ENCODE peak calls at places on chromosomes 12 and 14, in four cellular contexts. R is uterus, P is HCT116, A is A549. S is an unnamed sample.

GRCh38 chr12:104682790-104683279 is 226.1 kb downstream of the CHST11 start:
- DNase-seq in A (no peak), P (no peak), R (no peak), S (no peak)

GRCh38 chr14:20719777-20720176 is 25.9 kb upstream of the EDDM3A start:
- DNase-seq in P (no peak), R (no peak), A (no peak), S (no peak)

GRCh38 chr14:88554458-88555286 is at the start of gene PTPN21:
- DNase-seq in P (no peak), A (peak), R (peak), S (peak)

GRCh38 chr14:92951912-92952471 is 29.0 kb downstream of the CHGA start:
- DNase-seq in R (peak), P (peak), A (peak), S (peak)

GRCh38 chr12:45234134-45234865 is 18.4 kb downstream of the ANO6 start:
- DNase-seq in P (peak), A (peak), R (peak), S (no peak)

GRCh38 chr14:96586056-96586455 is 83.9 kb downstream of the PAPOLA start:
- DNase-seq in A (no peak), P (no peak), R (no peak), S (no peak)

GRCh38 chr14:52073251-52073650 is 4.4 kb upstream of the NID2 start:
- DNase-seq in P (no peak), R (no peak), A (no peak), S (no peak)

GRCh38 chr12:90174198-90174510 is 465.5 kb upstream of the ATP2B1 start:
- DNase-seq in P (peak), R (no peak), A (no peak), S (no peak)

GRCh38 chr14:92846162-92846897 is 52.2 kb downstream of the GOLGA5 start:
- DNase-seq in R (no peak), P (peak), A (no peak), S (no peak)

GRCh38 chr12:22687677-22688076 is 62.7 kb downstream of the ETNK1 start:
- DNase-seq in P (no peak), A (no peak), R (no peak), S (no peak)

GRCh38 chr12:32395031-32395430 is 4.3 kb upstream of the FGD4 start:
- DNase-seq in P (no peak), R (no peak), A (no peak), S (no peak)

GRCh38 chr12:29741342-29742241 is 42.1 kb downstream of the TMTC1 start:
- DNase-seq in A (no peak), R (no peak), P (no peak), S (no peak)

GRCh38 chr12:9932270-9932669 is at the start of gene CLEC2A:
- DNase-seq in P (no peak), A (no peak), R (no peak), S (no peak)

GRCh38 chr12:9925746-9926393 is 6.3 kb downstream of the CLEC2A start:
- DNase-seq in P (peak), R (no peak), A (peak), S (no peak)

GRCh38 chr12:9931245-9931644 is 925 bp downstream of the CLEC2A start:
- DNase-seq in P (no peak), A (no peak), R (no peak), S (no peak)

GRCh38 chr12:9926876-9927275 is 5.3 kb downstream of the CLEC2A start:
- DNase-seq in R (no peak), P (no peak), A (no peak), S (no peak)

GRCh38 chr12:9928607-9929006 is 3.6 kb downstream of the CLEC2A start:
- DNase-seq in A (no peak), P (no peak), R (no peak), S (no peak)
- H3K4me3 ChIP-seq in A (no peak), P (no peak), R (no peak), S (no peak)

DNA sequence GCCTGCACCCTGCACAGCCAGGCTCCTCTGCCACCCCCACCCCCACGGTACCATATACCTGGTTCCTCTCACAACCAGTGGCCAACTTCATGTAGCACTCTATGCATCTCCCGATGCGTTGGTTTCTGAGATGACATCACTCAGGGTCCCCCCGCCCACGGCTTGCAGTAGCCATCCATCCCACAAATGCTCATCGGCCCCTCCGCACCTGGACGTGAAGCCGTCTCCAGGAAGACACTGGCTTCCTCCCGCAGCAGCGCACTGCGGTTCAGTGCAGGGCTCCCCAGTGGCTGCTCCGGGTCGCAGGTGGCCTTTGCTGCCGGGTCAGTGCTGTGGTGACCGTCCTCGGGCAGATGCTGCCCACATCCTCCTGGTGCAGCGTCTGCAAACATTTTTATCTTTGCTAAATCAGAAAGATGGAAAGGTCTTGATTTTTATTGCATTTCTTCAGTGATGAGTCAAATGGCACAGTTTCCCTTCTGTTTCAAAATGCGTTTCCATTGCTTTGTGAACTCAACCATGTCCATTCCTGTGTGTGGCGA is 27.5 kb upstream of the MMP17 start:
- DNase-seq in P (no peak), R (no peak), A (no peak), S (no peak)
- TF ChIP-seq POLR2A in P (no peak), R (no peak), A (no peak), S (no peak)

DNA sequence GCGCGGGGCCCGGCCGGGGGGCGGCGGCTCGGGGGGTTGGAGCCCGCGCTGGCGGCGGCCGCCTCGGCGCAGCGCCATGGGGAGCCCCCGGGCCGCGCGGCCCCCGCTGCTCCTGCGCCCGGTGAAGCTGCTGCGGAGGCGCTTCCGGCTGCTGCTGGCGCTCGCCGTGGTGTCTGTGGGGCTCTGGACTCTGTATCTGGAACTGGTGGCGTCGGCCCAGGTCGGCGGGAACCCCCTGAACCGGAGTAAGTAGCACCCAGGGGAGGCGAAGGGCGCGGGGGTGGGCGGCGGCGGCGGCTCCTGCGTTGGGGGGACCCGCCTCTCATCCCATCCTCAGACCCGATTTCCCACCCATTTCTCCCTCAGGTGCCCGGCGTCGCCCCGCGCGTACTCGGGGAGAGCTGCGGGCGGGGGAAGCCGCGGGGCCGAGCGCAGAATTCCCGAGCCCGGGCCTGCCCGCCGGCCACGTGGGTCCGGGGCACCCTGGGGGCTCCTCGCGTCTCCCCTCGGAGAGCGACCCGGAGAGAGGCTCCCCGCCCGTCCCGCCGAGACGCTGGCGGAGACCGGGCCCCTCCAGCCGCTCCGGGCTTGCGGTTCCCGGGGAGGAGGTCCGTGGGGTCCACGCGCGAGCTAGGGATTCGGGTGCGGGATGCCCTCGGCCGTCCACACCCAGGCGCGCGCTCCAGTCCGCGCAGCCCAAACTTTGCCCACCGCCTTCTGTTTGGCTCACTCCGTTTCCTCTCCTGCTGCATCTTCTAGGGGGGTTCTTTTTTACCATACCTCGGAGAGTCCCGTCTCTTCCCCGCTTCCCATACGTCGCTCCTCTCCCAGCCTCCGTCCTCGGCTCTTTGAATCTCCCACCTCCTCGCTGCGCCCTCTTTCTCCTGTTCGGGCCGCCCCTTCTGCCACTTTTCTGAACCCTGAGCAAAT is 827 bp downstream of the B4GALNT3 start:
- DNase-seq in A (no peak), R (peak), P (no peak), S (no peak)
- H3K4me3 ChIP-seq in A (peak), R (peak), P (peak), S (peak)

GRCh38 chr12:19671695-19672094 is 232.4 kb downstream of the AEBP2 start:
- DNase-seq in R (no peak), A (no peak), P (no peak), S (no peak)

GRCh38 chr12:19674437-19674836 is 235.1 kb downstream of the AEBP2 start:
- DNase-seq in R (no peak), P (no peak), A (no peak), S (no peak)

GRCh38 chr12:19665105-19665900 is 226.0 kb downstream of the AEBP2 start:
- DNase-seq in P (no peak), R (no peak), A (no peak), S (no peak)

GRCh38 chr12:19666070-19666469 is 226.8 kb downstream of the AEBP2 start:
- DNase-seq in R (no peak), A (no peak), P (no peak), S (no peak)

GRCh38 chr12:19669793-19670192 is 230.5 kb downstream of the AEBP2 start:
- DNase-seq in A (no peak), P (no peak), R (no peak), S (no peak)
- TF ChIP-seq POLR2A in A (no peak), P (no peak), R (no peak), S (no peak)

GRCh38 chr14:65465584-65465983 is 53.1 kb downstream of the FUT8 start:
- DNase-seq in P (no peak), R (no peak), A (no peak), S (no peak)
- H3K4me3 ChIP-seq in P (no peak), R (no peak), A (no peak), S (no peak)

GRCh38 chr12:1797011-1797901 is 23.1 kb upstream of the LRTM2 start:
- DNase-seq in R (peak), A (no peak), P (no peak), S (no peak)
- TF ChIP-seq POLR2A in R (peak), A (no peak), P (peak), S (no peak)

DNA sequence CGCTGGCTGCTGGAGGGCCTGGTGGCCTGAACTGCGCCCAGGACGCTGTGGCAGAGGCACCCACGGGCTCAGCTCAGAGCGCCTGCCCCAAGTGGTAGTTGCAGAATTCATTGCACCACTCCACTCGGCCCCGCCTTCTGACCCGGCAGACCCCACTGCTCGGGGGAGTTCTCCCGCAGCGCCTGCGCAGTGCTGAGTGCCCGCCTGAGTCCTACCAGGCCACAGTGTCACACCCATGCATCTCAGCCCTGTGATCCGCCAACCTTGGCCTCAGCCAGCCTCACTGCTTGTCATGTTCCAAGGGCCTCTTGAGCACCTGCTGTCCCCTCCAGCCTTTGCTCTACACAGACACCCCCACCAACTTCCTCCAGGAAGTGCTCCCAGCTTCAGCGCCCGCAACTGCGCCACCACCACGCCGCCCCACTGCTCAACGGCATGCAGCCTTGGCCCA is 12.2 kb downstream of the DEGS2 start:
- DNase-seq in R (no peak), P (no peak), A (no peak), S (no peak)
- H3K4me3 ChIP-seq in R (no peak), P (no peak), A (no peak), S (no peak)

DNA sequence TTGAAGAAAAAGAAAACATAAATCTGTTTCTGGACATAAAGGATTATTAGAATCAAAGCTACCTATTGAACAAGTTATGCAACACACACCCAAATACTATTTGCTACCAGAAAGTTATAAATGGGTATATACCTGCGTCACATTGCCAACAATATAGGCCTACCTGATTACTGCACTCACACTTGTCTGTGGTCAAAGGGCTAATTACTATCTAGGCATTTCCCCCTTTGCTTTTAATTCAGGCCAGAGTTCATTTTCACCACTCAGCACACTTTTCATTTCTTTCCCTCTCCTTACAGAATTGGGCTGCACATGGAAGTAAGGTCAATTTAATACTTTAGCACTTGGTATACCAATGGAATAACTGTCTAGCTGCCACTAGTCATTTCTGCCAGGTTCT is 1.7 kb downstream of the SOS2 start:
- DNase-seq in R (no peak), P (no peak), A (no peak), S (no peak)
- TF ChIP-seq POLR2A in R (no peak), P (no peak), A (no peak), S (no peak)

S was measured in gastrocnemius medialis.